ENCODE peak calls at places on chromosomes 13 and 19, in six cellular contexts. One of them, this sample, is unnamed. For H3K4me1, the result is how much of the 10 kb centered on the place peaks cover.

GRCh38 chr19:16435238-16435911 is 36.4 kb downstream of the EPS15L1 start:
- DNase-seq in uterus: peak
- DNase-seq in kidney: no peak
- DNase-seq in heart left ventricle: peak
- DNase-seq in heart right ventricle: peak
- DNase-seq in CD4-positive, CD25-positive, alpha-beta regulatory T cell: no peak
- DNase-seq in this sample: no peak

GRCh38 chr13:20616059-20616797 is 49.3 kb downstream of the IFT88 start:
- DNase-seq in uterus: no peak
- DNase-seq in kidney: no peak
- DNase-seq in heart left ventricle: no peak
- DNase-seq in heart right ventricle: no peak
- DNase-seq in CD4-positive, CD25-positive, alpha-beta regulatory T cell: no peak
- DNase-seq in this sample: no peak

GRCh38 chr19:10460714-10461046 is 40.3 kb downstream of the PDE4A start:
- DNase-seq in uterus: no peak
- DNase-seq in kidney: no peak
- DNase-seq in heart left ventricle: no peak
- DNase-seq in heart right ventricle: no peak
- DNase-seq in CD4-positive, CD25-positive, alpha-beta regulatory T cell: no peak
- DNase-seq in this sample: no peak

GRCh38 chr19:31781542-31781941 is 432.3 kb upstream of the TSHZ3 start:
- DNase-seq in uterus: no peak
- DNase-seq in kidney: no peak
- DNase-seq in heart left ventricle: no peak
- DNase-seq in heart right ventricle: no peak
- DNase-seq in CD4-positive, CD25-positive, alpha-beta regulatory T cell: no peak
- DNase-seq in this sample: no peak

GRCh38 chr19:46944918-46945628 is 74.6 kb upstream of the NPAS1 start:
- DNase-seq in uterus: peak
- DNase-seq in kidney: peak
- DNase-seq in heart left ventricle: peak
- DNase-seq in heart right ventricle: peak
- DNase-seq in CD4-positive, CD25-positive, alpha-beta regulatory T cell: no peak
- DNase-seq in this sample: peak

GRCh38 chr19:29232315-29232852 is 19.4 kb upstream of the UQCRFS1 start:
- DNase-seq in uterus: no peak
- DNase-seq in kidney: no peak
- DNase-seq in heart left ventricle: no peak
- DNase-seq in heart right ventricle: no peak
- DNase-seq in CD4-positive, CD25-positive, alpha-beta regulatory T cell: no peak
- DNase-seq in this sample: no peak

GRCh38 chr19:54388001-54388802 is 23.5 kb upstream of the LAIR1 start:
- DNase-seq in uterus: no peak
- DNase-seq in kidney: no peak
- DNase-seq in heart left ventricle: peak
- DNase-seq in heart right ventricle: no peak
- DNase-seq in CD4-positive, CD25-positive, alpha-beta regulatory T cell: peak
- DNase-seq in this sample: no peak

GRCh38 chr13:23679214-23679613 is 109.0 kb downstream of the TNFRSF19 start:
- DNase-seq in uterus: no peak
- DNase-seq in kidney: no peak
- DNase-seq in heart left ventricle: no peak
- DNase-seq in heart right ventricle: no peak
- DNase-seq in CD4-positive, CD25-positive, alpha-beta regulatory T cell: no peak
- DNase-seq in this sample: no peak

GRCh38 chr19:1854542-1855039 is 6.3 kb upstream of the REXO1 start:
- DNase-seq in uterus: no peak
- DNase-seq in kidney: peak
- DNase-seq in heart left ventricle: peak
- DNase-seq in heart right ventricle: peak
- DNase-seq in CD4-positive, CD25-positive, alpha-beta regulatory T cell: no peak
- DNase-seq in this sample: peak

GRCh38 chr19:43724896-43725295 is 9.0 kb downstream of the IRGC start:
- DNase-seq in uterus: no peak
- DNase-seq in kidney: no peak
- DNase-seq in heart left ventricle: no peak
- DNase-seq in heart right ventricle: no peak
- DNase-seq in CD4-positive, CD25-positive, alpha-beta regulatory T cell: no peak
- DNase-seq in this sample: no peak
- H3K4me1 ChIP-seq in uterus: under half
- H3K4me1 ChIP-seq in kidney: under half
- H3K4me1 ChIP-seq in heart left ventricle: under half
- H3K4me1 ChIP-seq in heart right ventricle: under half
- H3K4me1 ChIP-seq in CD4-positive, CD25-positive, alpha-beta regulatory T cell: under half
- H3K4me1 ChIP-seq in this sample: under half

GRCh38 chr19:35447870-35448492 is at the start of gene FFAR2:
- DNase-seq in uterus: no peak
- DNase-seq in kidney: no peak
- DNase-seq in heart left ventricle: no peak
- DNase-seq in heart right ventricle: no peak
- DNase-seq in CD4-positive, CD25-positive, alpha-beta regulatory T cell: no peak
- DNase-seq in this sample: no peak
- H3K4me1 ChIP-seq in uterus: under half
- H3K4me1 ChIP-seq in kidney: under half
- H3K4me1 ChIP-seq in heart left ventricle: under half
- H3K4me1 ChIP-seq in heart right ventricle: half or more
- H3K4me1 ChIP-seq in CD4-positive, CD25-positive, alpha-beta regulatory T cell: under half
- H3K4me1 ChIP-seq in this sample: under half

DNA sequence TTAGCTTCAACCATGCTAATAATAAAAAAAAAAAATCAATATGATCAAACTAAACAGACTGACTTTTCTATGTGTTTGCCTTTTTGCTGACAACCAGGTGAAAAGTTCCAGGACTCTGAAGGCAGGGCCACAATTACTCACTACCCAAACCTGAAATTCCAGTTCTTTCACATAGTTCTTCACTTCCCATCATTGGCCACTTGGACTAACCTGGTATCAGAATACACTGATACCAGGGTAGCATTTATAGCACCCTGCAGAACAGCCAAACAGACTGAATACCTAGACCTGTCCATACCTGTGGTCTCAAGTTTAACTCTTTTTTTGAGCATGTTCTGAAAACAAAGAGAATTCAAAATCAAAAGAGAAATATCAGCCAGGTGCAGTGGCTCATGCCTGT is 25.1 kb downstream of the ELF1 start:
- DNase-seq in uterus: no peak
- DNase-seq in kidney: no peak
- DNase-seq in heart left ventricle: no peak
- DNase-seq in heart right ventricle: no peak
- DNase-seq in CD4-positive, CD25-positive, alpha-beta regulatory T cell: no peak
- DNase-seq in this sample: peak
- H3K4me1 ChIP-seq in uterus: under half
- H3K4me1 ChIP-seq in kidney: under half
- H3K4me1 ChIP-seq in heart left ventricle: under half
- H3K4me1 ChIP-seq in heart right ventricle: half or more
- H3K4me1 ChIP-seq in CD4-positive, CD25-positive, alpha-beta regulatory T cell: half or more
- H3K4me1 ChIP-seq in this sample: under half

GRCh38 chr13:45529758-45530157 is 65.0 kb downstream of the COG3 start:
- DNase-seq in uterus: no peak
- DNase-seq in kidney: no peak
- DNase-seq in heart left ventricle: no peak
- DNase-seq in heart right ventricle: no peak
- DNase-seq in CD4-positive, CD25-positive, alpha-beta regulatory T cell: no peak
- DNase-seq in this sample: no peak
- H3K4me1 ChIP-seq in uterus: under half
- H3K4me1 ChIP-seq in kidney: under half
- H3K4me1 ChIP-seq in heart left ventricle: under half
- H3K4me1 ChIP-seq in heart right ventricle: under half
- H3K4me1 ChIP-seq in CD4-positive, CD25-positive, alpha-beta regulatory T cell: under half
- H3K4me1 ChIP-seq in this sample: under half

GRCh38 chr13:72853000-72853399 is 71.1 kb downstream of the PIBF1 start:
- DNase-seq in uterus: no peak
- DNase-seq in kidney: no peak
- DNase-seq in heart left ventricle: no peak
- DNase-seq in heart right ventricle: no peak
- DNase-seq in CD4-positive, CD25-positive, alpha-beta regulatory T cell: no peak
- DNase-seq in this sample: no peak
- H3K4me1 ChIP-seq in uterus: under half
- H3K4me1 ChIP-seq in kidney: under half
- H3K4me1 ChIP-seq in heart left ventricle: under half
- H3K4me1 ChIP-seq in heart right ventricle: under half
- H3K4me1 ChIP-seq in CD4-positive, CD25-positive, alpha-beta regulatory T cell: under half
- H3K4me1 ChIP-seq in this sample: under half

GRCh38 chr13:111875922-111876321 is 191.0 kb upstream of the SOX1 start:
- DNase-seq in uterus: no peak
- DNase-seq in kidney: no peak
- DNase-seq in heart left ventricle: no peak
- DNase-seq in heart right ventricle: no peak
- DNase-seq in CD4-positive, CD25-positive, alpha-beta regulatory T cell: no peak
- DNase-seq in this sample: no peak
- H3K4me1 ChIP-seq in uterus: under half
- H3K4me1 ChIP-seq in kidney: under half
- H3K4me1 ChIP-seq in heart left ventricle: under half
- H3K4me1 ChIP-seq in heart right ventricle: under half
- H3K4me1 ChIP-seq in CD4-positive, CD25-positive, alpha-beta regulatory T cell: under half
- H3K4me1 ChIP-seq in this sample: under half

GRCh38 chr13:69418319-69418718 is 689.3 kb upstream of the ATXN8OS start:
- DNase-seq in uterus: no peak
- DNase-seq in kidney: no peak
- DNase-seq in heart left ventricle: no peak
- DNase-seq in heart right ventricle: no peak
- DNase-seq in CD4-positive, CD25-positive, alpha-beta regulatory T cell: no peak
- DNase-seq in this sample: no peak

GRCh38 chr13:69425235-69425634 is 682.4 kb upstream of the ATXN8OS start:
- DNase-seq in uterus: no peak
- DNase-seq in kidney: no peak
- DNase-seq in heart left ventricle: no peak
- DNase-seq in heart right ventricle: no peak
- DNase-seq in CD4-positive, CD25-positive, alpha-beta regulatory T cell: no peak
- DNase-seq in this sample: no peak

GRCh38 chr13:69423844-69424243 is 683.8 kb upstream of the ATXN8OS start:
- DNase-seq in uterus: no peak
- DNase-seq in kidney: no peak
- DNase-seq in heart left ventricle: no peak
- DNase-seq in heart right ventricle: no peak
- DNase-seq in CD4-positive, CD25-positive, alpha-beta regulatory T cell: no peak
- DNase-seq in this sample: no peak
- H3K4me1 ChIP-seq in uterus: under half
- H3K4me1 ChIP-seq in kidney: under half
- H3K4me1 ChIP-seq in heart left ventricle: under half
- H3K4me1 ChIP-seq in heart right ventricle: under half
- H3K4me1 ChIP-seq in CD4-positive, CD25-positive, alpha-beta regulatory T cell: under half
- H3K4me1 ChIP-seq in this sample: under half

GRCh38 chr19:18435185-18435841 is 2.6 kb downstream of the ISYNA1 start:
- DNase-seq in uterus: no peak
- DNase-seq in kidney: no peak
- DNase-seq in heart left ventricle: no peak
- DNase-seq in heart right ventricle: no peak
- DNase-seq in CD4-positive, CD25-positive, alpha-beta regulatory T cell: no peak
- DNase-seq in this sample: no peak

GRCh38 chr19:18435848-18436631 is 1.9 kb downstream of the ISYNA1 start:
- DNase-seq in uterus: no peak
- DNase-seq in kidney: no peak
- DNase-seq in heart left ventricle: no peak
- DNase-seq in heart right ventricle: no peak
- DNase-seq in CD4-positive, CD25-positive, alpha-beta regulatory T cell: no peak
- DNase-seq in this sample: no peak

GRCh38 chr19:18433039-18433691 is 4.8 kb downstream of the ISYNA1 start:
- DNase-seq in uterus: peak
- DNase-seq in kidney: peak
- DNase-seq in heart left ventricle: no peak
- DNase-seq in heart right ventricle: no peak
- DNase-seq in CD4-positive, CD25-positive, alpha-beta regulatory T cell: peak
- DNase-seq in this sample: no peak

GRCh38 chr19:18433735-18434398 is 4.1 kb downstream of the ISYNA1 start:
- DNase-seq in uterus: no peak
- DNase-seq in kidney: peak
- DNase-seq in heart left ventricle: no peak
- DNase-seq in heart right ventricle: no peak
- DNase-seq in CD4-positive, CD25-positive, alpha-beta regulatory T cell: no peak
- DNase-seq in this sample: peak

DNA sequence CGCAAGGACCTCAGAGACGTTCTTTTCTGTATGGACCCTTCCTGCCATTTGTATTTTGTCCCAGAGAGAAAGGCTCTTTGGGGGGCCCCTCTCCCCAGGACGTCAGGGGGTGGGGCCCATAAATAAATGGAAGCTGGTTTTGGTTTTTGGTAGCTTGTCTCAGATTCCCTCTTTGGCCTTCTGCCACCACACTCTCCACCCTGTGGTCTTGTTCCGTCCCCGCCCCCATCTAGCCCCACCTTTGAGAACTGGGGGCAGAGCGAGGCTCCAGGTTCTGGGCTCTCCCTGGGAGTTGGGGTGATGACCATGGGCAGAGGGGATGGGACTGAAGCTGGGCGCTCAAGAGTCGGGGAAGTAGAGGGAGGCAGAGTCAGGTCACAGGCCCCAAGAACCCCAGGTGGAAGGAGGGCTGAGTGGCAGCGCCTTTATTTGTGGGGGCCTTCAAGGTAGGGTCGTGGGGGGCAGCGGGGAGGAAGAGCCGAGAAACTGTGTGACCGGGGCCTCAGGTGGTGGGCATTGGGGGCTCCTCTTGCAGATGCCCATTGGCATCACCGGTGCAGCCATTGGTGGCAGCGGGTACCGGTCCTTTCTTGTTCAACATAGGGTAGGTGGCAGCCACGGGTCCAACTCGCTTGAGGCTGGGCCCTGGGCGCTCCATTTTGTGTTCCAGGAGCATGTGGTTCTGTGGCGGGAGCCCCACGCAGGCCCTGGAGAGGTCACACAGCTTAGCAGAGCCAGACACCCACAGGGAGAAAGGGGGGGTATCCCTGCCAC is 3.3 kb downstream of the ISYNA1 start:
- DNase-seq in uterus: no peak
- DNase-seq in kidney: no peak
- DNase-seq in heart left ventricle: no peak
- DNase-seq in heart right ventricle: no peak
- DNase-seq in CD4-positive, CD25-positive, alpha-beta regulatory T cell: no peak
- DNase-seq in this sample: no peak
- H3K4me1 ChIP-seq in uterus: under half
- H3K4me1 ChIP-seq in kidney: under half
- H3K4me1 ChIP-seq in heart left ventricle: under half
- H3K4me1 ChIP-seq in heart right ventricle: half or more
- H3K4me1 ChIP-seq in CD4-positive, CD25-positive, alpha-beta regulatory T cell: under half
- H3K4me1 ChIP-seq in this sample: under half